ENCODE peak calls at places on chromosomes 6 and 20, in six cellular contexts. E is psoas muscle, A is HFFc6, I is AG10803, N is endothelial cell, P is epithelial cell of esophagus. C is an unnamed sample.
A peak's percentile ranks its signal among the peaks of the same experiment; 100 is the strongest.

GRCh38 chr20:46307139-46307998 is 929 bp downstream of the CDH22 start:
- DNase-seq in I (peak; percentile 38), N (peak; percentile 67), P (peak; percentile 55), A (peak; percentile 8), E (peak; percentile 81), C (peak; percentile 87)

GRCh38 chr20:22795897-22796296 is 211.5 kb upstream of the FOXA2 start:
- DNase-seq in N (no peak), A (peak; percentile 74), P (peak; percentile 92), E (no peak), I (peak; percentile 95), C (peak; percentile 85)

GRCh38 chr20:6157345-6157744 is 34.5 kb upstream of the FERMT1 start:
- DNase-seq in N (no peak), P (peak; percentile 24), E (no peak), I (no peak), A (no peak), C (no peak)

GRCh38 chr20:14069796-14070195 is 74.5 kb downstream of the MACROD2 start:
- DNase-seq in P (peak; percentile 24), I (peak; percentile 45), A (peak; percentile 36), N (no peak), E (no peak), C (no peak)

GRCh38 chr6:14059791-14060436 is 57.7 kb upstream of the CD83 start:
- DNase-seq in E (no peak), P (peak; percentile 83), I (no peak), A (no peak), N (no peak), C (peak; percentile 81)

GRCh38 chr6:30842754-30843610 is 41.3 kb upstream of the DDR1 start:
- DNase-seq in A (no peak), P (no peak), N (no peak), I (peak; percentile 55), E (no peak), C (no peak)

GRCh38 chr20:17835941-17836861 is 132.4 kb downstream of the SNX5 start:
- DNase-seq in I (peak; percentile 97), P (peak; percentile 26), N (no peak), E (peak; percentile 90), A (peak; percentile 56), C (no peak)

GRCh38 chr6:37615564-37616340 is 81.9 kb downstream of the MDGA1 start:
- DNase-seq in I (peak; percentile 68), E (no peak), N (no peak), P (no peak), A (peak; percentile 58), C (no peak)

GRCh38 chr20:63552481-63553249 is 1.3 kb upstream of the FNDC11 start:
- DNase-seq in N (no peak), I (no peak), E (no peak), A (no peak), P (peak; percentile 42), C (no peak)

GRCh38 chr6:111615916-111616612 is 10.4 kb upstream of the TRAF3IP2 start:
- DNase-seq in I (no peak), E (no peak), P (peak; percentile 59), A (no peak), N (no peak), C (no peak)

GRCh38 chr20:4335722-4336121 is 320.4 kb upstream of the RNF24 start:
- DNase-seq in P (no peak), I (no peak), N (no peak), A (no peak), E (no peak), C (no peak)

GRCh38 chr20:31923388-31924271 is 28.2 kb downstream of the PDRG1 start:
- DNase-seq in P (no peak), A (no peak), N (no peak), I (no peak), E (no peak), C (no peak)

GRCh38 chr6:21381336-21381963 is 212.1 kb upstream of the SOX4 start:
- DNase-seq in E (no peak), A (no peak), P (peak; percentile 74), N (no peak), I (peak; percentile 16), C (no peak)

GRCh38 chr6:1281746-1282145 is 30.2 kb upstream of the FOXQ1 start:
- DNase-seq in P (no peak), A (no peak), E (no peak), N (no peak), I (no peak), C (no peak)

GRCh38 chr6:43334466-43335095 is 26.0 kb upstream of the CRIP3 start:
- DNase-seq in A (peak; percentile 61), I (peak; percentile 66), P (peak; percentile 69), N (peak; percentile 31), E (no peak), C (peak; percentile 58)
- TF ChIP-seq CTCF in A (peak; percentile 80), I (peak; percentile 74), P (peak; percentile 70), N (peak; percentile 59), E (peak; percentile 48), C (peak; percentile 57)

GRCh38 chr6:126252154-126252553 is 87.8 kb upstream of the CENPW start:
- DNase-seq in P (no peak), I (no peak), N (no peak), A (no peak), E (no peak), C (no peak)
- TF ChIP-seq CTCF in P (peak; percentile 20), I (no peak), N (no peak), A (no peak), E (no peak), C (no peak)

GRCh38 chr6:82363368-82364086 is at the start of gene TPBG:
- DNase-seq in N (peak; percentile 70), E (peak; percentile 63), I (peak; percentile 71), A (peak; percentile 69), P (peak; percentile 86), C (peak; percentile 79)
- TF ChIP-seq CTCF in N (no peak), E (peak; percentile 10), I (peak; percentile 36), A (peak; percentile 72), P (peak; percentile 32), C (peak; percentile 31)

DNA sequence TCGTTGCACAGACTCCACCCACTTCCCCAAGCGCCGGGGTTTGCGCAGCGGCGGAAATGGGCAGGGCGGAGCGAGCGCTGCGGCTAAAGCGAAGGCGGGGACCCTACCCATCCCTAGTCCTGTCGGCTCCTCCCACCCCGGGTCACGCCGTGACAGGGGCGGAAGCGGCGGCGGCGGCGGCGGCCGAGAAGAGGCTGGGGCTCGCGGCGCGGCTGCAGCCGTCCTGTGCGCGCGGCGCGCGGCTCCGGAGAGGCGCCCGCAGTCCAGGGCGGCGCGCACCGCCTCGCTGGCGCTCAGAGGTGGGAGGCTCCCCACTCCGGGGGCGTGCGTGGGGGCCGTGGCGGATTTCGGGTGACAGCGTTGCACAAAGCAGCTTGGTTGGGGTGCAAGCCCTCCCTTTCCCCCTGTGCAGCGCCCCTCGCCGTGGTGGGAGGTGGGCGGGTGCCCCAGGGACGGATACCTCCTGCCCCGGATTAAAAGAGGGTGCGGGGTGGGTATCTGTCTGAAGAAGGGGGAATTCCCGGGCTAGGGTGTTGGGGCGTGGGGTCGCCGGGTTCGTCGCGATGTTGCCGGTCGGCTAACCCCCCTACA is at the start of gene KDM1B:
- DNase-seq in I (peak; percentile 98), E (peak; percentile 99), A (peak; percentile 98), N (no peak), P (peak; percentile 99), C (peak; percentile 99)
- TF ChIP-seq CTCF in I (no peak), E (no peak), A (no peak), N (no peak), P (no peak), C (no peak)

GRCh38 chr6:28980797-28981390 is 24.2 kb downstream of the ZNF311 start:
- DNase-seq in I (peak; percentile 66), P (peak; percentile 62), A (peak; percentile 84), N (peak; percentile 79), E (peak; percentile 58), C (peak; percentile 32)

GRCh38 chr6:28980137-28980796 is 24.8 kb downstream of the ZNF311 start:
- DNase-seq in I (no peak), E (no peak), P (no peak), A (no peak), N (no peak), C (no peak)

GRCh38 chr6:28982476-28983266 is 22.4 kb downstream of the ZNF311 start:
- DNase-seq in P (peak; percentile 69), E (no peak), N (peak; percentile 21), I (peak; percentile 52), A (peak; percentile 57), C (peak; percentile 53)

GRCh38 chr6:28981391-28981832 is 23.7 kb downstream of the ZNF311 start:
- DNase-seq in P (peak; percentile 55), A (peak; percentile 62), N (peak; percentile 74), E (peak; percentile 68), I (peak; percentile 57), C (no peak)

GRCh38 chr6:28981833-28982475 is 23.2 kb downstream of the ZNF311 start:
- DNase-seq in P (peak; percentile 87), I (peak; percentile 92), A (peak; percentile 85), N (peak; percentile 74), E (peak; percentile 78), C (peak; percentile 71)
- TF ChIP-seq CTCF in P (no peak), I (peak; percentile 10), A (peak; percentile 14), N (no peak), E (no peak), C (no peak)

GRCh38 chr6:118720125-118720473 is 68.7 kb upstream of the CEP85L start:
- DNase-seq in I (no peak), P (no peak), E (no peak), N (no peak), A (no peak), C (no peak)

GRCh38 chr6:118722820-118723526 is 71.6 kb upstream of the CEP85L start:
- DNase-seq in E (no peak), I (no peak), P (peak; percentile 35), N (no peak), A (no peak), C (no peak)

GRCh38 chr6:118724211-118724610 is 72.8 kb upstream of the CEP85L start:
- DNase-seq in P (peak; percentile 17), N (no peak), E (no peak), I (no peak), A (no peak), C (no peak)

DNA sequence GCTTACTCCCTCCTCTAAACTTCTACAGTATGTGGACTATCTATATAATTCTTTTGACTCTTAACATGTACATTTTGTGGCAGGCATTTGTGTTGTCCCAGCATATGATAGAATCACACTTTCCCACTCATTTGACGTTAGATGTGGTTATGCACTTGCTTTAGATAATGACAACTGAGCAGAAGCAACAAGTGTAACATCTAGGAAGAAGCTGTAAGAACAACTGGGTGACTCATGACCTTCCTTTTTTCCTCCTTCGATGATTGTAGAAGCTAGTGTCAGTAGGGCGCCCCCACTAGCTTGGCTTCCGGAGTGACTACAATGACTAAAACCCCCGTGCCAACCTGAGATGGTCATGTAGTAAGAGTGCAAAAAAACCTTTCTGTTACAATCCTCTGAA is 74.6 kb upstream of the CEP85L start:
- DNase-seq in E (no peak), A (no peak), N (no peak), I (no peak), P (no peak), C (no peak)
- TF ChIP-seq CTCF in E (no peak), A (no peak), N (no peak), I (no peak), P (no peak), C (no peak)